ENCODE peak calls at places on chromosome 20, in four cellular contexts. Q, C, U and L are unnamed samples.

GRCh38 chr20:43549416-43550136 is 9.3 kb upstream of the SGK2 start:
- DNase-seq in U (no peak), C (no peak), Q (no peak), L (no peak)

GRCh38 chr20:38428800-38429199 is 6.3 kb downstream of the SNHG17 start:
- DNase-seq in Q (no peak), C (no peak), U (no peak), L (no peak)

GRCh38 chr20:33669873-33670640 is 3.3 kb downstream of the ACTL10 start:
- DNase-seq in C (no peak), Q (no peak), U (no peak), L (no peak)

GRCh38 chr20:45372646-45373352 is 5.3 kb downstream of the TP53TG5 start:
- DNase-seq in U (no peak), Q (no peak), C (no peak), L (no peak)

GRCh38 chr20:34143951-34144350 is 31.9 kb upstream of the EIF2S2 start:
- DNase-seq in U (no peak), C (no peak), Q (no peak), L (peak)

GRCh38 chr20:45014671-45015415 is 48.5 kb downstream of the STK4 start:
- DNase-seq in U (no peak), Q (no peak), C (no peak), L (peak)

GRCh38 chr20:29296256-29297230 is 1960.9 kb upstream of the DEFB115 start:
- DNase-seq in U (no peak), Q (no peak), C (no peak), L (no peak)

GRCh38 chr20:56781108-56781739 is 152.1 kb downstream of the TFAP2C start:
- DNase-seq in C (no peak), U (no peak), Q (no peak), L (peak)

GRCh38 chr20:22052025-22052527 is 346.6 kb downstream of the PAX1 start:
- DNase-seq in C (no peak), Q (no peak), U (no peak), L (peak)

GRCh38 chr20:19176483-19176882 is 36.0 kb upstream of the SLC24A3 start:
- DNase-seq in U (no peak), C (no peak), Q (no peak), L (no peak)

GRCh38 chr20:2101057-2101934 is at the start of gene STK35:
- DNase-seq in U (no peak), C (no peak), Q (no peak), L (no peak)

GRCh38 chr20:45209924-45210323 is 3.1 kb downstream of the SEMG1 start:
- DNase-seq in Q (no peak), U (no peak), C (no peak), L (no peak)

GRCh38 chr20:61635721-61636455 is 383.8 kb downstream of the CDH4 start:
- DNase-seq in C (no peak), U (no peak), Q (no peak), L (no peak)

GRCh38 chr20:61636531-61637116 is 384.6 kb downstream of the CDH4 start:
- DNase-seq in C (no peak), U (no peak), Q (no peak), L (no peak)

GRCh38 chr20:61640846-61641245 is 388.8 kb downstream of the CDH4 start:
- DNase-seq in C (no peak), U (no peak), Q (no peak), L (no peak)

GRCh38 chr20:61640171-61640570 is 388.1 kb downstream of the CDH4 start:
- DNase-seq in U (no peak), C (peak), Q (no peak), L (peak)

GRCh38 chr20:61639200-61639599 is 387.1 kb downstream of the CDH4 start:
- DNase-seq in C (no peak), U (no peak), Q (peak), L (peak)
- TF ChIP-seq CTCF in C (no peak), U (no peak), Q (no peak), L (no peak)

GRCh38 chr20:47665221-47665991 is 119.9 kb downstream of the SULF2 start:
- DNase-seq in Q (no peak), C (no peak), U (no peak), L (no peak)
- TF ChIP-seq CTCF in Q (no peak), C (no peak), U (no peak), L (no peak)

DNA sequence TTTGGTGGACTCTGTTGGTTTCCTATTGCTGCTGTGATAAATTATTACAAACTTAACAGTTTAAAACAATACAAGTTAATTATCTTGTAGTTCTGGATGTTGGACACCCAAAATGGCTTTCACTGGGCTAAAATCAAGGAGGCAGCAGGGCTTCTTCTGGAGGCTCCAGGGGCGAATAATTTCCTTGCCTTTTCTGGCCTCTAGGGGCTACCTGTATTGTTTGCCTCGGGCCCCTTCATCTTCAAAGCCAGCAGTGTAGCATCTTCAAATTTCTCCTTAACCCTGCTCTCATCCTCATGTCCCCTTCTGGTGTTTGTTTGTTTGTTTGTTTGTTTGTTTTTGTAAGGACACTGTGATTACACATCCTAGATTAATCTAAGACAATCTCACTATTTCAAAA is 60.5 kb upstream of the ANKEF1 start:
- DNase-seq in U (no peak), Q (no peak), C (no peak), L (no peak)
- TF ChIP-seq CTCF in U (no peak), Q (no peak), C (no peak), L (peak)

GRCh38 chr20:20664795-20665194 is 47.6 kb downstream of the RALGAPA2 start:
- DNase-seq in Q (no peak), C (peak), U (no peak), L (peak)
- TF ChIP-seq CTCF in Q (peak), C (peak), U (no peak), L (peak)

GRCh38 chr20:62395311-62396242 is 8.7 kb downstream of the RPS21 start:
- DNase-seq in U (no peak), Q (no peak), C (no peak), L (no peak)
- TF ChIP-seq CTCF in U (no peak), Q (peak), C (no peak), L (peak)

DNA sequence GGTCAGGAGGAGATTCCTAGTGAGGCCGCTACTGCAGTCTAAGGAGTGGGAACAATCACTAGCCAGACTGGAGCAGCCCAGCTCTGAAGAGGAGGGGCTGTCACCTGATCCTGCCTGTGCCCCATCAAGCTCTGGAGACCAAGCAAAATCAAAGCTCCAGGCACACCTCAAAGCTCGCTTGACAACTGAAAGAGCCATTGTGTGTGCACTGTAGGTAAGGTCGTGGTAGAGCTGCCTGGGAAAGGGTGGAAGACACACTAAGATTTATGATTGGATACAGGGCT is 58.2 kb downstream of the CSE1L start:
- DNase-seq in Q (no peak), C (no peak), U (no peak), L (no peak)
- TF ChIP-seq CTCF in Q (no peak), C (no peak), U (no peak), L (no peak)